ENCODE peak calls at places on chromosomes 1 and 21, in four cellular contexts. D is K562, E is right lobe of liver, Z is IMR-90. T is an unnamed sample.

GRCh38 chr1:88608139-88608943 is 75.7 kb upstream of the PKN2 start:
- DNase-seq in D (peak), E (no peak), Z (peak), T (no peak)

GRCh38 chr1:112767646-112768045 is 52.5 kb upstream of the PPM1J start:
- DNase-seq in D (no peak), E (no peak), Z (no peak), T (no peak)

GRCh38 chr1:108817811-108818210 is 39.1 kb downstream of the AKNAD1 start:
- DNase-seq in D (no peak), E (no peak), Z (no peak), T (no peak)

GRCh38 chr1:22131875-22132486 is 10.9 kb downstream of the WNT4 start:
- DNase-seq in D (peak), E (no peak), Z (no peak), T (no peak)

GRCh38 chr1:182080955-182081582 is 19.6 kb upstream of the ZNF648 start:
- DNase-seq in D (peak), E (no peak), Z (peak), T (no peak)

GRCh38 chr1:22794691-22795090 is 84.1 kb downstream of the EPHB2 start:
- DNase-seq in D (no peak), E (no peak), Z (peak), T (no peak)

GRCh38 chr1:205528887-205529825 is 24.7 kb downstream of the CDK18 start:
- DNase-seq in D (peak), E (peak), Z (peak), T (no peak)

GRCh38 chr1:165387505-165387904 is 31.0 kb upstream of the LMX1A start:
- DNase-seq in D (no peak), E (no peak), Z (no peak), T (no peak)

GRCh38 chr1:40944326-40944725 is 35.2 kb upstream of the CTPS1 start:
- DNase-seq in D (no peak), E (peak), Z (peak), T (peak)

GRCh38 chr1:188169971-188170370 is 1341.2 kb downstream of the PLA2G4A start:
- DNase-seq in D (no peak), E (no peak), Z (no peak), T (no peak)
- H3K27ac ChIP-seq in D (no peak), E (no peak), Z (no peak), T (no peak)

DNA sequence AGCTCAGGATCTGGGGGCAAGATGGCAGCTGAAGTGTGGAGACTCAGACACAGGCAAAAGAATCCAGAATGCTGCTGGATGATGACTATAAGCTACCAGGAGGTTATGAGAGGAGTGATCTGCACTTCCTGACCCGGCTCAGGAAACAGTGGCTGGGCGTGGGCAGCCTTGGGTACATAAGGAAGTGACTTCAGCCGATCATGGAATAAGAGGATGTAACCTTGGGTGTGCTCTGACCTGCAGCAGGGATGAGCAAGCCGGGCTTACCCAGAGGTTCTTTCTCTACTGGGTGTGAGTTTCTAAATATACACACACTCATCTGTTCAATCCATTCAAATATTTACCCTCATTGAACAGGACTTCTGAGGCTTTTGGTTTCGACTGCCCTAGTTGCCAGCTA is 62.7 kb downstream of the CD34 start:
- DNase-seq in D (no peak), E (peak), Z (peak), T (peak)
- H3K27ac ChIP-seq in D (peak), E (peak), Z (no peak), T (peak)

GRCh38 chr21:44405948-44406872 is 49.1 kb upstream of the LRRC3 start:
- DNase-seq in D (no peak), E (peak), Z (no peak), T (no peak)

GRCh38 chr21:44405091-44405947 is 50.0 kb upstream of the LRRC3 start:
- DNase-seq in D (no peak), E (peak), Z (no peak), T (no peak)

GRCh38 chr21:44406953-44407352 is 48.4 kb upstream of the LRRC3 start:
- DNase-seq in D (no peak), E (peak), Z (no peak), T (no peak)

GRCh38 chr21:44407493-44407892 is 47.8 kb upstream of the LRRC3 start:
- DNase-seq in D (no peak), E (no peak), Z (no peak), T (no peak)

DNA sequence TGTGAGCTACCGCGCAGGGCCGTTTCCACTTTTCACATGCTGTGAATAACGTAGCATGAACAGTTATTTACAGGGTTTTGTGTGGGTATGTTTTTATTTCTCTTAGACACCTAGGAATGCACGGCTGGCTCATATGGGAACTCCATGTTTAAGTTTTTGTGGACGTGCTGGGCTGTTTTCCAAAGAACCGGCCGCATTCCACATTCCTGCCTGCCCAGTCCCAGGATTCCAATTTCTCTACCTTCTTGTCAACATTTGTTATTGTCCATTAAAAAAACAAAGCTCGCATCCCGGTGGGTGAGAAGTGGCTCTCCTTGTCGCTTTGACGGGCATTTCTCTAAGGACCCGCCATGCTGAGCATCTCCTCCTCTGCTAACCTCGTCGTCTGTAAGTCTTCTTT is 47.1 kb upstream of the LRRC3 start:
- DNase-seq in D (no peak), E (peak), Z (no peak), T (no peak)
- H3K27ac ChIP-seq in D (no peak), E (no peak), Z (no peak), T (no peak)

DNA sequence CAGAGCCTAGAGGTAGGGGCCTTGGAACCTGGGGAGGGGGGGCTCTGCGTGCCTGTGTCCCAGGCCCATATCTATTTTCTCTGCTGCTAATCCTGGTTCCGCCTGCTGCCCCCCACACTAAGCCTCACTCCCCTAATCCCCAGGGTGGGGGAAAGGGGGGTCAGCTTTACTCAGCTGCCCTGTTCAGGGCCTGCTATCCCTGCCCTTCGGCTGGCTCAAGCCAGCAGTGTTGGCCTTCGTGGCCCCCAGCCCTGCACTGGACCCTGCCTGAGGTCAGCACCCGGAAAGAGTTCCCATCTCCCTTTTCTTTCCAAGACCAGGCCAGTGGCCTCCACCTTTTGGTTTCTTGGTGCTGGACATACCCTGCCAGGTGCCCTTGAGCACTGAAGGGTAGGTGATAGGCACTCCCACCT is 8.4 kb downstream of the ZBTB7B start:
- DNase-seq in D (no peak), E (no peak), Z (no peak), T (no peak)
- H3K27ac ChIP-seq in D (peak), E (no peak), Z (no peak), T (peak)